ENCODE peak calls at places on chromosomes 12 and 14, in five cellular contexts. One of them, this sample, is unnamed.

GRCh38 chr12:27652174-27652763 is 44.0 kb upstream of the REP15 start:
- DNase-seq in A549: peak
- DNase-seq in heart left ventricle: peak
- DNase-seq in suprapubic skin: no peak
- DNase-seq in lung: peak
- DNase-seq in this sample: peak

GRCh38 chr12:12717586-12718381 is 616 bp downstream of the CDKN1B start:
- DNase-seq in A549: peak
- DNase-seq in heart left ventricle: peak
- DNase-seq in suprapubic skin: no peak
- DNase-seq in lung: no peak
- DNase-seq in this sample: no peak

GRCh38 chr14:98477935-98478334 is 794.1 kb downstream of the BCL11B start:
- DNase-seq in A549: no peak
- DNase-seq in heart left ventricle: no peak
- DNase-seq in suprapubic skin: no peak
- DNase-seq in lung: no peak
- DNase-seq in this sample: no peak

GRCh38 chr12:123948401-123949117 is 24.1 kb downstream of the CCDC92 start:
- DNase-seq in A549: no peak
- DNase-seq in heart left ventricle: no peak
- DNase-seq in suprapubic skin: no peak
- DNase-seq in lung: no peak
- DNase-seq in this sample: no peak

GRCh38 chr12:111764120-111764821 is 2.5 kb upstream of the ALDH2 start:
- DNase-seq in A549: no peak
- DNase-seq in heart left ventricle: no peak
- DNase-seq in suprapubic skin: no peak
- DNase-seq in lung: no peak
- DNase-seq in this sample: no peak

GRCh38 chr12:76030378-76031080 is 1.0 kb downstream of the PHLDA1 start:
- DNase-seq in A549: peak
- DNase-seq in heart left ventricle: peak
- DNase-seq in suprapubic skin: peak
- DNase-seq in lung: no peak
- DNase-seq in this sample: no peak

GRCh38 chr14:44966601-44967336 is 4.8 kb downstream of the TOGARAM1 start:
- DNase-seq in A549: no peak
- DNase-seq in heart left ventricle: no peak
- DNase-seq in suprapubic skin: no peak
- DNase-seq in lung: no peak
- DNase-seq in this sample: no peak

GRCh38 chr14:57871487-57872080 is 5.7 kb upstream of the SLC35F4 start:
- DNase-seq in A549: peak
- DNase-seq in heart left ventricle: no peak
- DNase-seq in suprapubic skin: no peak
- DNase-seq in lung: no peak
- DNase-seq in this sample: peak

GRCh38 chr14:100096656-100097055 is 31.4 kb downstream of the EVL start:
- DNase-seq in A549: no peak
- DNase-seq in heart left ventricle: no peak
- DNase-seq in suprapubic skin: no peak
- DNase-seq in lung: no peak
- DNase-seq in this sample: peak

GRCh38 chr12:115455268-115455681 is 771.3 kb upstream of the TBX3 start:
- DNase-seq in A549: no peak
- DNase-seq in heart left ventricle: no peak
- DNase-seq in suprapubic skin: no peak
- DNase-seq in lung: no peak
- DNase-seq in this sample: no peak

GRCh38 chr14:68741481-68741799 is 51.4 kb downstream of the ZFP36L1 start:
- DNase-seq in A549: no peak
- DNase-seq in heart left ventricle: no peak
- DNase-seq in suprapubic skin: no peak
- DNase-seq in lung: no peak
- DNase-seq in this sample: no peak

GRCh38 chr12:101570022-101570421 is 24.7 kb upstream of the MYBPC1 start:
- DNase-seq in A549: peak
- DNase-seq in heart left ventricle: no peak
- DNase-seq in suprapubic skin: no peak
- DNase-seq in lung: no peak
- DNase-seq in this sample: peak

GRCh38 chr14:99597911-99598600 is 6.0 kb downstream of the CCDC85C start:
- DNase-seq in A549: no peak
- DNase-seq in heart left ventricle: no peak
- DNase-seq in suprapubic skin: no peak
- DNase-seq in lung: no peak
- DNase-seq in this sample: no peak

GRCh38 chr12:48977290-48978281 is 536 bp upstream of the WNT1 start:
- DNase-seq in A549: peak
- DNase-seq in heart left ventricle: no peak
- DNase-seq in suprapubic skin: peak
- DNase-seq in lung: peak
- DNase-seq in this sample: peak

GRCh38 chr14:65637780-65638179 is 225.2 kb downstream of the FUT8 start:
- DNase-seq in A549: no peak
- DNase-seq in heart left ventricle: no peak
- DNase-seq in suprapubic skin: no peak
- DNase-seq in lung: no peak
- DNase-seq in this sample: peak

GRCh38 chr12:64034901-64035576 is 187.1 kb downstream of the KICS2 start:
- DNase-seq in A549: no peak
- DNase-seq in heart left ventricle: no peak
- DNase-seq in suprapubic skin: no peak
- DNase-seq in lung: no peak
- DNase-seq in this sample: no peak

GRCh38 chr14:100634026-100634425 is 46.8 kb upstream of the BEGAIN start:
- DNase-seq in A549: no peak
- DNase-seq in heart left ventricle: no peak
- DNase-seq in suprapubic skin: no peak
- DNase-seq in lung: no peak
- DNase-seq in this sample: peak

GRCh38 chr14:49849213-49849847 is 3.3 kb downstream of the NEMF start:
- DNase-seq in A549: no peak
- DNase-seq in heart left ventricle: no peak
- DNase-seq in suprapubic skin: no peak
- DNase-seq in lung: no peak
- DNase-seq in this sample: no peak

GRCh38 chr12:12784911-12785814 is at the start of gene APOLD1:
- DNase-seq in A549: no peak
- DNase-seq in heart left ventricle: peak
- DNase-seq in suprapubic skin: peak
- DNase-seq in lung: no peak
- DNase-seq in this sample: no peak

DNA sequence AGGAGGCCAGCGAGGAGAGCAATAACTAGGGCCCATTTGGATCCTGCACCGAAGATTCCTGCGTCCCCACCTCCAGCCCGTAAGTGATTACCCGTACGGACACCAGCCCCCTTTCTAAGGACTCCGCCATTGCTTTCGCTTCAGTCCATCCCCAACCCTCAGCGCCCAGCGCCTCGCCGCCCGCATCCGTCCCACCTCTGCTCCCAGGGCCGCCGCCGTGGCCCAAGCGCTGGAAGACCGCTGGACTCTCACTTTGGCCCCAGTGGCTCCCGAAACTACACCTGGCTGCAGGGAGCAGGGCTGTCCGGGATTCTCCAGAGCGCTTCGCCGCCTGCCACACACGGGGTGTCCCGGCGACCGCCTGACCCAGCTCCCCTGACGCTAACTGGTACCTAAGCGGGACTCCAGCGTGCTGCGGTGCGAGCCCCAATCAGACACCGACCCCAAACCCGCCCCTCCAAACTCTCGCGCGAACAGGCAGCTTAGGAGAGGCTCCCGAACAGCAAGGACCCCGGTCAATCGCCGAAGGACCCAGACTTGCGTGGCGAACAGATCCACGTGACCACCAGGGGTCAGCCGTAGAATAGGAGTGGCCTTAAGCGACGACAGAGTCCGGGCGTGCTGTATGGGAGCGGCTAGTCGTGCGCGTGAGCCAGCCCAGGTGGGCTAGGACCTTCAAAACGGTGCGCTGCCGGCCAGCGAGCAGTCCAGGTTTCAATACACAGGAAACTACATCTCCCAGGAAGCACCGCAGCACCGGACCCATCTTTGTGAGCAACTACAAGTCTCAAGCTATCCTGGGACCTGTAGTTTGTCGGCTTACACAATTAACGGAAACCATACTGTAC is at the start of gene CNPY2:
- DNase-seq in A549: peak
- DNase-seq in heart left ventricle: peak
- DNase-seq in suprapubic skin: peak
- DNase-seq in lung: peak
- DNase-seq in this sample: peak
- TF ChIP-seq CTCF in A549: no peak
- TF ChIP-seq CTCF in heart left ventricle: peak
- TF ChIP-seq CTCF in suprapubic skin: no peak
- TF ChIP-seq CTCF in lung: no peak
- TF ChIP-seq CTCF in this sample: no peak

GRCh38 chr12:70355972-70356371 is 10.1 kb upstream of the KCNMB4 start:
- DNase-seq in A549: no peak
- DNase-seq in heart left ventricle: no peak
- DNase-seq in suprapubic skin: no peak
- DNase-seq in lung: no peak
- DNase-seq in this sample: no peak
- H3K4me3 ChIP-seq in A549: no peak
- H3K4me3 ChIP-seq in heart left ventricle: no peak
- H3K4me3 ChIP-seq in suprapubic skin: no peak
- H3K4me3 ChIP-seq in lung: no peak
- H3K4me3 ChIP-seq in this sample: no peak

GRCh38 chr14:92199763-92200162 is 78.0 kb downstream of the CPSF2 start:
- DNase-seq in A549: no peak
- DNase-seq in heart left ventricle: no peak
- DNase-seq in suprapubic skin: no peak
- DNase-seq in lung: no peak
- DNase-seq in this sample: no peak
- TF ChIP-seq CTCF in A549: no peak
- TF ChIP-seq CTCF in heart left ventricle: no peak
- TF ChIP-seq CTCF in suprapubic skin: no peak
- TF ChIP-seq CTCF in lung: no peak
- TF ChIP-seq CTCF in this sample: peak

GRCh38 chr12:67541625-67541991 is 106.9 kb upstream of the DYRK2 start:
- DNase-seq in A549: no peak
- DNase-seq in heart left ventricle: no peak
- DNase-seq in suprapubic skin: no peak
- DNase-seq in lung: no peak
- DNase-seq in this sample: no peak

GRCh38 chr12:67539946-67540345 is 108.6 kb upstream of the DYRK2 start:
- DNase-seq in A549: no peak
- DNase-seq in heart left ventricle: no peak
- DNase-seq in suprapubic skin: no peak
- DNase-seq in lung: no peak
- DNase-seq in this sample: peak

GRCh38 chr12:67539329-67539728 is 109.2 kb upstream of the DYRK2 start:
- DNase-seq in A549: no peak
- DNase-seq in heart left ventricle: no peak
- DNase-seq in suprapubic skin: no peak
- DNase-seq in lung: no peak
- DNase-seq in this sample: no peak

GRCh38 chr12:67543371-67543770 is 105.2 kb upstream of the DYRK2 start:
- DNase-seq in A549: no peak
- DNase-seq in heart left ventricle: no peak
- DNase-seq in suprapubic skin: no peak
- DNase-seq in lung: no peak
- DNase-seq in this sample: no peak

DNA sequence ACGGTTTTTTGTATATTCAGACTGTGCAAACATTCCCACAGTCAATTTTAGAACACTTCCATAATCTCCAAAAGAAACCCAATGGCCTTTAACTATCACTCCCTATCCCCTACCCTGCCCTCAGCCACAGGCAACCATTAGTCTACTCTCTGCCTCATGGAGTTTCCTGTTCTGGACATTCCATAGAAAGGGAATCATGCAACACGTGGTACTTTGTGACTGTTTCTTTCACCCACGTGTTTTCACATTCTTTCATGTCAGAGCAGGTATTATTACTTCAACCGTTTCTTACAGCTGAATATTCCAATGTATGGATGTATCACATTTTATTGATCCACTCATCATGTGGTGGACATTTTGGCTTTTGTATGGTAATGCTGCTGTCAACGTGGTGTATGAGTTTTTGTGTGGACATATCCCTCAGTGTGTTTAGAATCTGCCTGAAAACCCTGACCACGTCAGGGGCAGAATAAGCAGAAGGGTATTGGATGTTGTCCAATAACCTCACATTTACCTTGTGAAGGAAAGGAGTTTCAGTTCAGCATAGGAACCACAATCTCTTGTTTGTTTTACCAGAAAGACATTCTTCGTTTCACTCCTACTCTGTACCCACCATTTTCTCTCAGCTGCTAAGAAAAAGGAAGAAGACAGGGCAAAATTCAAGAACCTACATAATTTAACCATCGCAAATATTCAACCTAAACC is 107.5 kb upstream of the DYRK2 start:
- DNase-seq in A549: no peak
- DNase-seq in heart left ventricle: no peak
- DNase-seq in suprapubic skin: no peak
- DNase-seq in lung: no peak
- DNase-seq in this sample: peak
- H3K4me3 ChIP-seq in A549: no peak
- H3K4me3 ChIP-seq in heart left ventricle: no peak
- H3K4me3 ChIP-seq in suprapubic skin: no peak
- H3K4me3 ChIP-seq in lung: no peak
- H3K4me3 ChIP-seq in this sample: no peak

This sample was measured in epithelial cell of esophagus.